ENCODE peak calls at places on chromosomes 5 and 9, in nine cellular contexts. One of them, this sample, is unnamed.

GRCh38 chr5:160315968-160316367 is 3.6 kb upstream of the CCNJL start:
- DNase-seq in neuronal stem cell: no peak
- DNase-seq in pancreas: no peak
- DNase-seq in MM.1S: peak; percentile 63
- DNase-seq in tibial artery: no peak
- DNase-seq in ovary: no peak
- DNase-seq in cardiac muscle cell: no peak
- DNase-seq in PC-9: peak; percentile 97
- DNase-seq in WERI-Rb-1: no peak
- DNase-seq in this sample: peak; percentile 70

GRCh38 chr5:566636-567309 is 42.5 kb upstream of the SLC9A3 start:
- DNase-seq in neuronal stem cell: no peak
- DNase-seq in pancreas: peak; percentile 28
- DNase-seq in MM.1S: no peak
- DNase-seq in tibial artery: no peak
- DNase-seq in ovary: no peak
- DNase-seq in cardiac muscle cell: no peak
- DNase-seq in PC-9: no peak
- DNase-seq in WERI-Rb-1: no peak
- DNase-seq in this sample: no peak

GRCh38 chr5:68406767-68407232 is 191.2 kb downstream of the PIK3R1 start:
- DNase-seq in neuronal stem cell: no peak
- DNase-seq in pancreas: no peak
- DNase-seq in MM.1S: no peak
- DNase-seq in tibial artery: no peak
- DNase-seq in ovary: no peak
- DNase-seq in cardiac muscle cell: no peak
- DNase-seq in PC-9: no peak
- DNase-seq in WERI-Rb-1: no peak
- DNase-seq in this sample: no peak

GRCh38 chr5:173016621-173017046 is 33.1 kb downstream of the ATP6V0E1 start:
- DNase-seq in neuronal stem cell: no peak
- DNase-seq in pancreas: no peak
- DNase-seq in MM.1S: no peak
- DNase-seq in tibial artery: peak; percentile 62
- DNase-seq in ovary: no peak
- DNase-seq in cardiac muscle cell: peak; percentile 64
- DNase-seq in PC-9: peak; percentile 84
- DNase-seq in WERI-Rb-1: no peak
- DNase-seq in this sample: peak; percentile 75

GRCh38 chr5:150181766-150182545 is 7.9 kb upstream of the SLC6A7 start:
- DNase-seq in neuronal stem cell: no peak
- DNase-seq in pancreas: no peak
- DNase-seq in MM.1S: no peak
- DNase-seq in tibial artery: no peak
- DNase-seq in ovary: no peak
- DNase-seq in cardiac muscle cell: no peak
- DNase-seq in PC-9: no peak
- DNase-seq in WERI-Rb-1: no peak
- DNase-seq in this sample: no peak

GRCh38 chr5:4370218-4370617 is 769.9 kb upstream of the ADAMTS16 start:
- DNase-seq in neuronal stem cell: no peak
- DNase-seq in pancreas: no peak
- DNase-seq in MM.1S: no peak
- DNase-seq in tibial artery: no peak
- DNase-seq in ovary: no peak
- DNase-seq in cardiac muscle cell: no peak
- DNase-seq in PC-9: no peak
- DNase-seq in WERI-Rb-1: no peak
- DNase-seq in this sample: no peak

GRCh38 chr9:73845954-73846690 is 651.0 kb upstream of the RORB start:
- DNase-seq in neuronal stem cell: peak; percentile 14
- DNase-seq in pancreas: no peak
- DNase-seq in MM.1S: no peak
- DNase-seq in tibial artery: no peak
- DNase-seq in ovary: no peak
- DNase-seq in cardiac muscle cell: no peak
- DNase-seq in PC-9: no peak
- DNase-seq in WERI-Rb-1: no peak
- DNase-seq in this sample: peak; percentile 33

GRCh38 chr5:11793396-11793795 is 110.8 kb downstream of the CTNND2 start:
- DNase-seq in neuronal stem cell: no peak
- DNase-seq in pancreas: no peak
- DNase-seq in MM.1S: no peak
- DNase-seq in tibial artery: no peak
- DNase-seq in ovary: no peak
- DNase-seq in cardiac muscle cell: no peak
- DNase-seq in PC-9: no peak
- DNase-seq in WERI-Rb-1: no peak
- DNase-seq in this sample: no peak

GRCh38 chr9:81687521-81688261 is 1.7 kb downstream of the TLE1 start:
- DNase-seq in neuronal stem cell: peak; percentile 59
- DNase-seq in pancreas: peak; percentile 83
- DNase-seq in MM.1S: no peak
- DNase-seq in tibial artery: peak; percentile 65
- DNase-seq in ovary: peak; percentile 74
- DNase-seq in cardiac muscle cell: peak; percentile 36
- DNase-seq in PC-9: no peak
- DNase-seq in WERI-Rb-1: peak; percentile 61
- DNase-seq in this sample: peak; percentile 28

GRCh38 chr5:11247224-11247623 is 486.2 kb upstream of the DAP start:
- DNase-seq in neuronal stem cell: no peak
- DNase-seq in pancreas: no peak
- DNase-seq in MM.1S: no peak
- DNase-seq in tibial artery: no peak
- DNase-seq in ovary: no peak
- DNase-seq in cardiac muscle cell: no peak
- DNase-seq in PC-9: no peak
- DNase-seq in WERI-Rb-1: no peak
- DNase-seq in this sample: no peak

GRCh38 chr5:176491056-176491646 is 43.0 kb downstream of the FAF2 start:
- DNase-seq in neuronal stem cell: no peak
- DNase-seq in pancreas: no peak
- DNase-seq in MM.1S: no peak
- DNase-seq in tibial artery: no peak
- DNase-seq in ovary: no peak
- DNase-seq in cardiac muscle cell: no peak
- DNase-seq in PC-9: no peak
- DNase-seq in WERI-Rb-1: no peak
- DNase-seq in this sample: no peak

GRCh38 chr5:124956471-124957029 is 210.1 kb upstream of the ZNF608 start:
- DNase-seq in neuronal stem cell: no peak
- DNase-seq in pancreas: no peak
- DNase-seq in MM.1S: no peak
- DNase-seq in tibial artery: no peak
- DNase-seq in ovary: no peak
- DNase-seq in cardiac muscle cell: no peak
- DNase-seq in PC-9: no peak
- DNase-seq in WERI-Rb-1: no peak
- DNase-seq in this sample: no peak

GRCh38 chr5:33592245-33592644 is 151.5 kb downstream of the TARS1 start:
- DNase-seq in neuronal stem cell: no peak
- DNase-seq in pancreas: no peak
- DNase-seq in MM.1S: no peak
- DNase-seq in tibial artery: no peak
- DNase-seq in ovary: no peak
- DNase-seq in cardiac muscle cell: no peak
- DNase-seq in PC-9: peak; percentile 32
- DNase-seq in WERI-Rb-1: no peak
- DNase-seq in this sample: no peak

GRCh38 chr5:95884021-95884333 is 61.5 kb upstream of the GLRX start:
- DNase-seq in neuronal stem cell: no peak
- DNase-seq in pancreas: no peak
- DNase-seq in MM.1S: no peak
- DNase-seq in tibial artery: no peak
- DNase-seq in ovary: no peak
- DNase-seq in cardiac muscle cell: no peak
- DNase-seq in PC-9: no peak
- DNase-seq in WERI-Rb-1: no peak
- DNase-seq in this sample: peak; percentile 75

GRCh38 chr5:147671365-147671764 is 111.2 kb downstream of the JAKMIP2 start:
- DNase-seq in neuronal stem cell: no peak
- DNase-seq in pancreas: no peak
- DNase-seq in MM.1S: no peak
- DNase-seq in tibial artery: no peak
- DNase-seq in ovary: no peak
- DNase-seq in cardiac muscle cell: no peak
- DNase-seq in PC-9: no peak
- DNase-seq in WERI-Rb-1: no peak
- DNase-seq in this sample: no peak

GRCh38 chr5:58940446-58940845 is 357.6 kb downstream of the RAB3C start:
- DNase-seq in neuronal stem cell: no peak
- DNase-seq in pancreas: no peak
- DNase-seq in MM.1S: no peak
- DNase-seq in tibial artery: no peak
- DNase-seq in ovary: no peak
- DNase-seq in cardiac muscle cell: no peak
- DNase-seq in PC-9: no peak
- DNase-seq in WERI-Rb-1: no peak
- DNase-seq in this sample: peak; percentile 69

GRCh38 chr5:126949475-126949874 is 80.9 kb downstream of the MARCHF3 start:
- DNase-seq in neuronal stem cell: no peak
- DNase-seq in pancreas: no peak
- DNase-seq in MM.1S: no peak
- DNase-seq in tibial artery: no peak
- DNase-seq in ovary: no peak
- DNase-seq in cardiac muscle cell: no peak
- DNase-seq in PC-9: no peak
- DNase-seq in WERI-Rb-1: no peak
- DNase-seq in this sample: no peak

GRCh38 chr9:99326112-99326916 is 104.2 kb downstream of the SEC61B start:
- DNase-seq in neuronal stem cell: no peak
- DNase-seq in pancreas: no peak
- DNase-seq in MM.1S: no peak
- DNase-seq in tibial artery: no peak
- DNase-seq in ovary: no peak
- DNase-seq in cardiac muscle cell: no peak
- DNase-seq in PC-9: no peak
- DNase-seq in WERI-Rb-1: peak; percentile 19
- DNase-seq in this sample: peak; percentile 17

GRCh38 chr9:124209279-124209678 is 48.5 kb upstream of the NEK6 start:
- DNase-seq in neuronal stem cell: peak; percentile 29
- DNase-seq in pancreas: no peak
- DNase-seq in MM.1S: no peak
- DNase-seq in tibial artery: no peak
- DNase-seq in ovary: no peak
- DNase-seq in cardiac muscle cell: no peak
- DNase-seq in PC-9: no peak
- DNase-seq in WERI-Rb-1: no peak
- DNase-seq in this sample: no peak

GRCh38 chr5:169921370-169921769 is 58.9 kb downstream of the INSYN2B start:
- DNase-seq in neuronal stem cell: no peak
- DNase-seq in pancreas: no peak
- DNase-seq in MM.1S: no peak
- DNase-seq in tibial artery: no peak
- DNase-seq in ovary: no peak
- DNase-seq in cardiac muscle cell: no peak
- DNase-seq in PC-9: no peak
- DNase-seq in WERI-Rb-1: no peak
- DNase-seq in this sample: no peak

GRCh38 chr9:121484659-121485446 is 14.8 kb downstream of the GGTA1 start:
- DNase-seq in neuronal stem cell: no peak
- DNase-seq in pancreas: no peak
- DNase-seq in MM.1S: no peak
- DNase-seq in tibial artery: no peak
- DNase-seq in ovary: no peak
- DNase-seq in cardiac muscle cell: no peak
- DNase-seq in PC-9: no peak
- DNase-seq in WERI-Rb-1: no peak
- DNase-seq in this sample: no peak
- H3K4me3 ChIP-seq in neuronal stem cell: no peak overlapping the region
- H3K4me3 ChIP-seq in pancreas: no peak overlapping the region
- H3K4me3 ChIP-seq in MM.1S: no peak overlapping the region
- H3K4me3 ChIP-seq in tibial artery: no peak overlapping the region
- H3K4me3 ChIP-seq in ovary: no peak overlapping the region
- H3K4me3 ChIP-seq in cardiac muscle cell: no peak overlapping the region
- H3K4me3 ChIP-seq in PC-9: no peak overlapping the region
- H3K4me3 ChIP-seq in WERI-Rb-1: no peak overlapping the region
- H3K4me3 ChIP-seq in this sample: no peak overlapping the region

GRCh38 chr5:37506722-37507121 is 127.6 kb downstream of the WDR70 start:
- DNase-seq in neuronal stem cell: no peak
- DNase-seq in pancreas: no peak
- DNase-seq in MM.1S: no peak
- DNase-seq in tibial artery: no peak
- DNase-seq in ovary: no peak
- DNase-seq in cardiac muscle cell: no peak
- DNase-seq in PC-9: no peak
- DNase-seq in WERI-Rb-1: no peak
- DNase-seq in this sample: no peak
- H3K4me3 ChIP-seq in neuronal stem cell: no peak overlapping the region
- H3K4me3 ChIP-seq in pancreas: no peak overlapping the region
- H3K4me3 ChIP-seq in MM.1S: no peak overlapping the region
- H3K4me3 ChIP-seq in tibial artery: no peak overlapping the region
- H3K4me3 ChIP-seq in ovary: no peak overlapping the region
- H3K4me3 ChIP-seq in cardiac muscle cell: no peak overlapping the region
- H3K4me3 ChIP-seq in PC-9: no peak overlapping the region
- H3K4me3 ChIP-seq in WERI-Rb-1: no peak overlapping the region
- H3K4me3 ChIP-seq in this sample: no peak overlapping the region

GRCh38 chr5:174727794-174728662 is 3.6 kb downstream of the MSX2 start:
- DNase-seq in neuronal stem cell: no peak
- DNase-seq in pancreas: no peak
- DNase-seq in MM.1S: no peak
- DNase-seq in tibial artery: no peak
- DNase-seq in ovary: no peak
- DNase-seq in cardiac muscle cell: no peak
- DNase-seq in PC-9: no peak
- DNase-seq in WERI-Rb-1: no peak
- DNase-seq in this sample: no peak
- H3K4me3 ChIP-seq in neuronal stem cell: no peak overlapping the region
- H3K4me3 ChIP-seq in pancreas: no peak overlapping the region
- H3K4me3 ChIP-seq in MM.1S: no peak overlapping the region
- H3K4me3 ChIP-seq in tibial artery: no peak overlapping the region
- H3K4me3 ChIP-seq in ovary: no peak overlapping the region
- H3K4me3 ChIP-seq in cardiac muscle cell: peak overlapping the region; percentile 85
- H3K4me3 ChIP-seq in PC-9: no peak overlapping the region
- H3K4me3 ChIP-seq in WERI-Rb-1: no peak overlapping the region
- H3K4me3 ChIP-seq in this sample: no peak overlapping the region

DNA sequence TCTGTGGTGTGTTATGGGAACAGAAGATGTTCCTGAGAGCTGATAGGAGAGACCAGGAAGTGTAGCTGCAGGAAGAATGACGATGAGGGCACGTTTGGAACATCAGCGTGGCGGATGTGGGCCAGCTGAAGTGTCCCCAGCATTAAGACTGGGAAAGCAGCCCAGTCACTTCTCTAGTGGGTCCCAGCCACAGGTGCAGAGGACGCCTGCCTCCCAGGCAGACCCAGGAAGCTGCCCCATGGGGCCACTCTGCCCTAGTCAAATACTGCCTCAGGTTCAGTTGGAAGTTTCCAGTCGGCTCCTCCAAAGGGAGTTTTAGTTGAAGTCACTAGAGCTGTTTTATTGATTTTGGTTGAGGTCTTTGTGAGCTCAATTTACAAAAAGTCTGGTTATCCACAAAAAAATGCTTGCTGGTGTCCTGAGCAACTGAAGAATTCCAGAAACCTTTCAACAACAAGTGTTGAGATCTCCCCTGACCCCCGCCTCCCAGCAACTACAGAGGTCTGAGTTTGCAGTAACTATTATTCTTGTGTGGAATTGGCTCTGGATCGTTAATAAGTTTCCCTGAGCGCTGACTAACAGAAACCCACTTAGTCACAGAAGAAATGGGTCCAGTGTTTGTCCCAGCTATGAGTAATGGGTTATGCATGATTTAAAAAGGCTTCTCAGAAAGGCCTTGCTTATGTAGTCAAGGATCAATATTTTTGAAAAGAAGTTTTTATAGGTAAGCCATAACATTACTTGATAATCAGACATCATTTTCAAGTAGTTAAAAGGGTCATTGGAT is 294.1 kb downstream of the FANCC start:
- DNase-seq in neuronal stem cell: no peak
- DNase-seq in pancreas: peak; percentile 73
- DNase-seq in MM.1S: no peak
- DNase-seq in tibial artery: no peak
- DNase-seq in ovary: no peak
- DNase-seq in cardiac muscle cell: no peak
- DNase-seq in PC-9: no peak
- DNase-seq in WERI-Rb-1: no peak
- DNase-seq in this sample: peak; percentile 82
- H3K4me3 ChIP-seq in neuronal stem cell: no peak overlapping the region
- H3K4me3 ChIP-seq in pancreas: no peak overlapping the region
- H3K4me3 ChIP-seq in MM.1S: no peak overlapping the region
- H3K4me3 ChIP-seq in tibial artery: peak overlapping the region; percentile 13
- H3K4me3 ChIP-seq in ovary: no peak overlapping the region
- H3K4me3 ChIP-seq in cardiac muscle cell: no peak overlapping the region
- H3K4me3 ChIP-seq in PC-9: no peak overlapping the region
- H3K4me3 ChIP-seq in WERI-Rb-1: no peak overlapping the region
- H3K4me3 ChIP-seq in this sample: no peak overlapping the region